ENCODE peak calls at places on chromosomes 1 and 21, in seven cellular contexts. One of them, this sample, is unnamed.

GRCh38 chr1:221521686-221522085 is 220.2 kb downstream of the DUSP10 start:
- DNase-seq in lower lobe of right lung: no peak
- DNase-seq in sigmoid colon: no peak
- DNase-seq in neuronal stem cell: no peak
- DNase-seq in NAMALWA: no peak
- DNase-seq in iPS DF 6.9: no peak
- DNase-seq in heart right ventricle: no peak
- DNase-seq in this sample: no peak

GRCh38 chr1:206729507-206729906 is 41.1 kb upstream of the IL19 start:
- DNase-seq in sigmoid colon: no peak
- DNase-seq in iPS DF 6.9: no peak
- DNase-seq in NAMALWA: no peak
- DNase-seq in neuronal stem cell: no peak
- DNase-seq in heart right ventricle: no peak
- DNase-seq in lower lobe of right lung: no peak
- DNase-seq in this sample: no peak

GRCh38 chr21:38323721-38324591 is 67.2 kb downstream of the KCNJ15 start:
- DNase-seq in sigmoid colon: no peak
- DNase-seq in lower lobe of right lung: no peak
- DNase-seq in heart right ventricle: no peak
- DNase-seq in neuronal stem cell: no peak
- DNase-seq in iPS DF 6.9: peak
- DNase-seq in NAMALWA: no peak
- DNase-seq in this sample: no peak

GRCh38 chr1:9084883-9085282 is 15.4 kb upstream of the SLC2A5 start:
- DNase-seq in iPS DF 6.9: no peak
- DNase-seq in neuronal stem cell: no peak
- DNase-seq in NAMALWA: no peak
- DNase-seq in lower lobe of right lung: no peak
- DNase-seq in sigmoid colon: peak
- DNase-seq in heart right ventricle: peak
- DNase-seq in this sample: no peak

GRCh38 chr1:39110882-39111281 is 84.7 kb downstream of the NDUFS5 start:
- DNase-seq in lower lobe of right lung: no peak
- DNase-seq in neuronal stem cell: no peak
- DNase-seq in iPS DF 6.9: no peak
- DNase-seq in sigmoid colon: no peak
- DNase-seq in NAMALWA: no peak
- DNase-seq in heart right ventricle: no peak
- DNase-seq in this sample: no peak

GRCh38 chr1:151277249-151277648 is 4.8 kb upstream of the ZNF687 start:
- DNase-seq in iPS DF 6.9: no peak
- DNase-seq in neuronal stem cell: no peak
- DNase-seq in lower lobe of right lung: no peak
- DNase-seq in heart right ventricle: no peak
- DNase-seq in NAMALWA: peak
- DNase-seq in sigmoid colon: no peak
- DNase-seq in this sample: no peak

GRCh38 chr1:156060937-156061636 is at the start of gene RAB25:
- DNase-seq in NAMALWA: no peak
- DNase-seq in lower lobe of right lung: peak
- DNase-seq in heart right ventricle: no peak
- DNase-seq in neuronal stem cell: no peak
- DNase-seq in sigmoid colon: no peak
- DNase-seq in iPS DF 6.9: no peak
- DNase-seq in this sample: peak

GRCh38 chr1:215824245-215824644 is 257.1 kb downstream of the KCTD3 start:
- DNase-seq in neuronal stem cell: no peak
- DNase-seq in iPS DF 6.9: peak
- DNase-seq in heart right ventricle: no peak
- DNase-seq in lower lobe of right lung: no peak
- DNase-seq in sigmoid colon: no peak
- DNase-seq in NAMALWA: no peak
- DNase-seq in this sample: no peak

GRCh38 chr1:53478186-53478585 is 19.0 kb downstream of the DMRTB1 start:
- DNase-seq in NAMALWA: no peak
- DNase-seq in neuronal stem cell: no peak
- DNase-seq in sigmoid colon: peak
- DNase-seq in iPS DF 6.9: no peak
- DNase-seq in heart right ventricle: no peak
- DNase-seq in lower lobe of right lung: no peak
- DNase-seq in this sample: no peak

GRCh38 chr1:54291276-54292014 is 91.5 kb downstream of the MRPL37 start:
- DNase-seq in neuronal stem cell: no peak
- DNase-seq in sigmoid colon: no peak
- DNase-seq in NAMALWA: no peak
- DNase-seq in iPS DF 6.9: no peak
- DNase-seq in lower lobe of right lung: no peak
- DNase-seq in heart right ventricle: no peak
- DNase-seq in this sample: no peak

GRCh38 chr1:15916417-15916816 is 59.5 kb downstream of the ZBTB17 start:
- DNase-seq in sigmoid colon: no peak
- DNase-seq in NAMALWA: no peak
- DNase-seq in iPS DF 6.9: no peak
- DNase-seq in lower lobe of right lung: no peak
- DNase-seq in neuronal stem cell: no peak
- DNase-seq in heart right ventricle: no peak
- DNase-seq in this sample: no peak

GRCh38 chr1:154614247-154614646 is 6.3 kb upstream of the ADAR start:
- DNase-seq in lower lobe of right lung: no peak
- DNase-seq in heart right ventricle: no peak
- DNase-seq in sigmoid colon: no peak
- DNase-seq in NAMALWA: no peak
- DNase-seq in iPS DF 6.9: no peak
- DNase-seq in neuronal stem cell: no peak
- DNase-seq in this sample: no peak

GRCh38 chr1:31596737-31597097 is 20.4 kb downstream of the TINAGL1 start:
- DNase-seq in lower lobe of right lung: no peak
- DNase-seq in NAMALWA: peak
- DNase-seq in heart right ventricle: no peak
- DNase-seq in iPS DF 6.9: no peak
- DNase-seq in sigmoid colon: no peak
- DNase-seq in neuronal stem cell: no peak
- DNase-seq in this sample: no peak

GRCh38 chr1:235533476-235534168 is 29.4 kb upstream of the B3GALNT2 start:
- DNase-seq in lower lobe of right lung: no peak
- DNase-seq in neuronal stem cell: no peak
- DNase-seq in iPS DF 6.9: no peak
- DNase-seq in heart right ventricle: no peak
- DNase-seq in sigmoid colon: no peak
- DNase-seq in NAMALWA: no peak
- DNase-seq in this sample: no peak

GRCh38 chr21:45747802-45748445 is 104.4 kb downstream of the PCBP3 start:
- DNase-seq in sigmoid colon: no peak
- DNase-seq in NAMALWA: no peak
- DNase-seq in heart right ventricle: no peak
- DNase-seq in lower lobe of right lung: no peak
- DNase-seq in neuronal stem cell: no peak
- DNase-seq in iPS DF 6.9: no peak
- DNase-seq in this sample: no peak

GRCh38 chr1:208174736-208175507 is 69.3 kb downstream of the PLXNA2 start:
- DNase-seq in lower lobe of right lung: no peak
- DNase-seq in neuronal stem cell: no peak
- DNase-seq in NAMALWA: no peak
- DNase-seq in iPS DF 6.9: no peak
- DNase-seq in sigmoid colon: no peak
- DNase-seq in heart right ventricle: no peak
- DNase-seq in this sample: no peak

GRCh38 chr1:94329986-94330385 is 88.2 kb upstream of the ABCD3 start:
- DNase-seq in heart right ventricle: no peak
- DNase-seq in lower lobe of right lung: no peak
- DNase-seq in sigmoid colon: no peak
- DNase-seq in iPS DF 6.9: peak
- DNase-seq in neuronal stem cell: no peak
- DNase-seq in NAMALWA: peak
- DNase-seq in this sample: no peak

GRCh38 chr1:2193514-2194251 is 889 bp downstream of the FAAP20 start:
- DNase-seq in lower lobe of right lung: no peak
- DNase-seq in NAMALWA: no peak
- DNase-seq in iPS DF 6.9: no peak
- DNase-seq in sigmoid colon: no peak
- DNase-seq in heart right ventricle: no peak
- DNase-seq in neuronal stem cell: no peak
- DNase-seq in this sample: no peak

GRCh38 chr21:43343992-43344886 is 82.7 kb downstream of the SIK1 start:
- DNase-seq in sigmoid colon: no peak
- DNase-seq in neuronal stem cell: no peak
- DNase-seq in heart right ventricle: no peak
- DNase-seq in NAMALWA: no peak
- DNase-seq in iPS DF 6.9: no peak
- DNase-seq in lower lobe of right lung: peak
- DNase-seq in this sample: peak

GRCh38 chr21:45269861-45270260 is 17.8 kb downstream of the POFUT2 start:
- DNase-seq in NAMALWA: no peak
- DNase-seq in sigmoid colon: peak
- DNase-seq in neuronal stem cell: no peak
- DNase-seq in iPS DF 6.9: no peak
- DNase-seq in heart right ventricle: no peak
- DNase-seq in lower lobe of right lung: no peak
- DNase-seq in this sample: no peak

GRCh38 chr1:154325583-154326545 is 539 bp downstream of the ATP8B2 start:
- DNase-seq in sigmoid colon: peak
- DNase-seq in NAMALWA: peak
- DNase-seq in iPS DF 6.9: peak
- DNase-seq in lower lobe of right lung: peak
- DNase-seq in heart right ventricle: peak
- DNase-seq in neuronal stem cell: peak
- DNase-seq in this sample: no peak

GRCh38 chr1:185674201-185674600 is 60.0 kb upstream of the HMCN1 start:
- DNase-seq in iPS DF 6.9: no peak
- DNase-seq in heart right ventricle: no peak
- DNase-seq in neuronal stem cell: no peak
- DNase-seq in sigmoid colon: no peak
- DNase-seq in NAMALWA: peak
- DNase-seq in lower lobe of right lung: no peak
- DNase-seq in this sample: no peak

GRCh38 chr21:45442276-45442675 is 37.3 kb downstream of the COL18A1 start:
- DNase-seq in lower lobe of right lung: no peak
- DNase-seq in iPS DF 6.9: no peak
- DNase-seq in sigmoid colon: no peak
- DNase-seq in heart right ventricle: peak
- DNase-seq in neuronal stem cell: no peak
- DNase-seq in NAMALWA: no peak
- DNase-seq in this sample: no peak

GRCh38 chr1:219587817-219588561 is 24.9 kb downstream of the ZC3H11B start:
- DNase-seq in heart right ventricle: no peak
- DNase-seq in lower lobe of right lung: no peak
- DNase-seq in neuronal stem cell: no peak
- DNase-seq in iPS DF 6.9: no peak
- DNase-seq in sigmoid colon: no peak
- DNase-seq in NAMALWA: no peak
- DNase-seq in this sample: no peak

GRCh38 chr1:22420456-22421053 is 31.1 kb upstream of the ZBTB40 start:
- DNase-seq in iPS DF 6.9: peak
- DNase-seq in neuronal stem cell: peak
- DNase-seq in heart right ventricle: peak
- DNase-seq in NAMALWA: peak
- DNase-seq in sigmoid colon: peak
- DNase-seq in lower lobe of right lung: peak
- DNase-seq in this sample: peak

GRCh38 chr1:85319931-85320330 is 43.5 kb upstream of the BCL10 start:
- DNase-seq in sigmoid colon: no peak
- DNase-seq in NAMALWA: no peak
- DNase-seq in iPS DF 6.9: no peak
- DNase-seq in lower lobe of right lung: no peak
- DNase-seq in neuronal stem cell: no peak
- DNase-seq in heart right ventricle: no peak
- DNase-seq in this sample: no peak

GRCh38 chr1:23393706-23394105 is 24.1 kb upstream of the ZNF436 start:
- DNase-seq in iPS DF 6.9: no peak
- DNase-seq in lower lobe of right lung: no peak
- DNase-seq in heart right ventricle: peak
- DNase-seq in sigmoid colon: peak
- DNase-seq in NAMALWA: no peak
- DNase-seq in neuronal stem cell: no peak
- DNase-seq in this sample: peak

GRCh38 chr1:230679131-230679530 is 34.8 kb downstream of the AGT start:
- DNase-seq in sigmoid colon: no peak
- DNase-seq in lower lobe of right lung: no peak
- DNase-seq in heart right ventricle: no peak
- DNase-seq in neuronal stem cell: no peak
- DNase-seq in iPS DF 6.9: no peak
- DNase-seq in NAMALWA: no peak
- DNase-seq in this sample: no peak

This sample was measured in mucosa of descending colon.